ENCODE peak calls at places on chromosomes 4 and X, in six cellular contexts. One of them, this sample, is unnamed.

GRCh38 chr4:968221-968620 is 5.1 kb downstream of the DGKQ start:
- DNase-seq in HCT116: no peak
- DNase-seq in suprapubic skin: no peak
- DNase-seq in K562: no peak
- DNase-seq in right lobe of liver: no peak
- DNase-seq in IMR-90: no peak
- DNase-seq in this sample: no peak

GRCh38 chr4:94484818-94485217 is 33.1 kb downstream of the PDLIM5 start:
- DNase-seq in HCT116: no peak
- DNase-seq in suprapubic skin: no peak
- DNase-seq in K562: peak; percentile 27
- DNase-seq in right lobe of liver: no peak
- DNase-seq in IMR-90: no peak
- DNase-seq in this sample: no peak

GRCh38 chr4:6019316-6020263 is 1.4 kb upstream of the C4orf50 start:
- DNase-seq in HCT116: peak; percentile 36
- DNase-seq in suprapubic skin: no peak
- DNase-seq in K562: peak; percentile 79
- DNase-seq in right lobe of liver: no peak
- DNase-seq in IMR-90: peak; percentile 44
- DNase-seq in this sample: no peak

GRCh38 chr4:139559692-139560091 is 3.7 kb upstream of the SETD7 start:
- DNase-seq in HCT116: no peak
- DNase-seq in suprapubic skin: no peak
- DNase-seq in K562: no peak
- DNase-seq in right lobe of liver: no peak
- DNase-seq in IMR-90: no peak
- DNase-seq in this sample: peak; percentile 25

GRCh38 chrX:102934624-102935023 is 2.4 kb upstream of the RAB40AL start:
- DNase-seq in HCT116: no peak
- DNase-seq in suprapubic skin: no peak
- DNase-seq in K562: peak; percentile 37
- DNase-seq in right lobe of liver: no peak
- DNase-seq in IMR-90: peak; percentile 4
- DNase-seq in this sample: no peak

GRCh38 chr4:187016101-187016500 is 292.4 kb upstream of the FAT1 start:
- DNase-seq in HCT116: no peak
- DNase-seq in suprapubic skin: no peak
- DNase-seq in K562: no peak
- DNase-seq in right lobe of liver: no peak
- DNase-seq in IMR-90: no peak
- DNase-seq in this sample: no peak

GRCh38 chr4:123304151-123305021 is 92.2 kb upstream of the SPRY1 start:
- DNase-seq in HCT116: no peak
- DNase-seq in suprapubic skin: no peak
- DNase-seq in K562: no peak
- DNase-seq in right lobe of liver: no peak
- DNase-seq in IMR-90: no peak
- DNase-seq in this sample: peak; percentile 41

GRCh38 chrX:81890476-81890875 is 688.6 kb downstream of the SH3BGRL start:
- DNase-seq in HCT116: no peak
- DNase-seq in suprapubic skin: no peak
- DNase-seq in K562: no peak
- DNase-seq in right lobe of liver: no peak
- DNase-seq in IMR-90: no peak
- DNase-seq in this sample: no peak

GRCh38 chrX:17707731-17708130 is 29.6 kb upstream of the SCML1 start:
- DNase-seq in HCT116: no peak
- DNase-seq in suprapubic skin: no peak
- DNase-seq in K562: no peak
- DNase-seq in right lobe of liver: no peak
- DNase-seq in IMR-90: no peak
- DNase-seq in this sample: no peak

GRCh38 chr4:128282516-128282915 is 5.1 kb downstream of the PGRMC2 start:
- DNase-seq in HCT116: no peak
- DNase-seq in suprapubic skin: no peak
- DNase-seq in K562: no peak
- DNase-seq in right lobe of liver: peak; percentile 55
- DNase-seq in IMR-90: no peak
- DNase-seq in this sample: no peak

DNA sequence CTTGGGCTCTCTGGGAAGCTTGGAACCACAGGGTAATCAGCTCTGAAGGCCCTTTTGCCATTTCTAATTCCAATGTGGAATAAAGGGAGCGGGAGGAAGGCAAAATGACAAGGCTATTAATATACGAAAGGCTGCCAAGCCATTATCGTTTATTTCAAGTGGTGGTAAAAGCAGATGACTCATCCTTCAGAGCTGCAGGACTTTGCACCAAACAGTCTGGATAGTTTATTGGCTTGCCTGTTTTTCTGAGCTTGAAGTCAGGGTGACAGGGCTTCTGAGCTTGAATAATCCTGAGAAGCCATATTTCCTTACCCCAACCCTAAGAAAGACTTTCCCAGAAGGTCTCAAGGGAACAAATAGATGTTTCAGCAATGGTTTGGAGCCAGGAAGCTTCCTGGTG is 7.7 kb upstream of the GABRE start:
- DNase-seq in HCT116: no peak
- DNase-seq in suprapubic skin: no peak
- DNase-seq in K562: no peak
- DNase-seq in right lobe of liver: no peak
- DNase-seq in IMR-90: peak; percentile 36
- DNase-seq in this sample: no peak
- H3K4me1 ChIP-seq in HCT116: peaks cover 49% of the 10 kb centered on the region
- H3K4me1 ChIP-seq in suprapubic skin: peaks cover 11% of the 10 kb centered on the region
- H3K4me1 ChIP-seq in K562: peaks cover 60% of the 10 kb centered on the region
- H3K4me1 ChIP-seq in right lobe of liver: no peaks in the 10 kb centered on the region
- H3K4me1 ChIP-seq in IMR-90: no peaks in the 10 kb centered on the region
- H3K4me1 ChIP-seq in this sample: no peaks in the 10 kb centered on the region

DNA sequence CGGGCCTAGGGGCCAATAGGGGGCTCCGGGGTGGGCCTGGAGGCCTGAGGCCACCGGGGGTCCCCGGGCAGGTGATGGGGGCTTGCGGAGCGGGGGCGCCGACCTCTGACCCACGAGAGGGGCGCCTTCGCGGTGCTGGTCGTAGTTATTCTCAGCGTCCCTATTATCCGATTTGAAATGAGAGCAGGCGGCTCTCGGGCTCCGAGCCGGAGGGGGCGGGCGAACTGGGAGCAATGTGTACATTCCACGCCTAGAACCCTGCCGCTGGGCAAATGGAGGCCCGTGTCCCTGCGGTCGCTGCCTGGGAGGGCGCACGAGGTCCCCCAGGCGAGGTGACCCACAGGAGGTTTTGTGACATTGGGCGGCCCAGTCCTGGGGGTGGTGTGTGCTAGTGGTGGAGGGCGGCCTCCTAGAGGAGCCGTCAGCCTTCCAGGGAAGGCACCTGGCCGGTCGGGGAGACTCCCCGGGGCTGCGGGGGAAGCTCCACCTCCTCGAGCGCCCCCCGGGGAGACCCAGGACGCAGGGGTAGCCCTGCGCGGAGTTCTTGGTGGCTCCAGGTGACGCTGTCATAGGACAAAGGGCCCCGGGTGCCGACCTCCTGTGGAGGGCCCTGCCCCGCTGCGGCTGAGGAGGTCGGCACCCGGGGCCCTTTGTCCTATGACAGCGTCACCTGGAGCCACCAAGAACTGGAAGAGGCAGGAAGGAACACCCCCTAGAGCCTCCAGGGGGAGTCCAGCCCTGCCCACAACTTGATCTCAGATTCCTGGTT is 102.6 kb upstream of the PRKX start:
- DNase-seq in HCT116: peak; percentile 23
- DNase-seq in suprapubic skin: peak; percentile 76
- DNase-seq in K562: peak; percentile 46
- DNase-seq in right lobe of liver: peak; percentile 77
- DNase-seq in IMR-90: peak; percentile 12
- DNase-seq in this sample: peak; percentile 56
- TF ChIP-seq POLR2A in HCT116: no peak
- TF ChIP-seq POLR2A in suprapubic skin: no peak
- TF ChIP-seq POLR2A in K562: peak; percentile 67
- TF ChIP-seq POLR2A in right lobe of liver: peak; percentile 60
- TF ChIP-seq POLR2A in IMR-90: peak; percentile 10
- TF ChIP-seq POLR2A in this sample: no peak

GRCh38 chr4:110532901-110533589 is 57.1 kb downstream of the ENPEP start:
- DNase-seq in HCT116: no peak
- DNase-seq in suprapubic skin: no peak
- DNase-seq in K562: no peak
- DNase-seq in right lobe of liver: no peak
- DNase-seq in IMR-90: no peak
- DNase-seq in this sample: no peak

GRCh38 chr4:110533940-110534339 is 58.0 kb downstream of the ENPEP start:
- DNase-seq in HCT116: peak; percentile 72
- DNase-seq in suprapubic skin: no peak
- DNase-seq in K562: no peak
- DNase-seq in right lobe of liver: no peak
- DNase-seq in IMR-90: peak; percentile 98
- DNase-seq in this sample: no peak

DNA sequence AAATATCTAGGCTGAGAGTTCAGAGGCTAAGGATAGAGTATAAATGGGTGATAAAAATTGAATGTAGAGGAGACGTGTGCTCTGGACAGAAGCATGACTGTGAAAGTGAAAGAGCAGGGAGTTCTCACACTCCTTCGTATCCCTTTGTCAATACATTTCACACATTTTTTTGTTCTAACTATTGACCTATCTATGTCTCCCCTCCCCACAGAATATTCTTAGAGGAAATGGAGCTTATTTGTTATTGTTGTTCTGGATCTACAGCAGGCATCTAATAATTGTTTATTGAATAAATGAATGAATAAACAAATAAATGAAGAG is 57.6 kb downstream of the ENPEP start:
- DNase-seq in HCT116: no peak
- DNase-seq in suprapubic skin: no peak
- DNase-seq in K562: no peak
- DNase-seq in right lobe of liver: no peak
- DNase-seq in IMR-90: peak; percentile 1
- DNase-seq in this sample: no peak
- H3K4me3 ChIP-seq in HCT116: no peak overlapping the region
- H3K4me3 ChIP-seq in suprapubic skin: no peak overlapping the region
- H3K4me3 ChIP-seq in K562: no peak overlapping the region
- H3K4me3 ChIP-seq in right lobe of liver: no peak overlapping the region
- H3K4me3 ChIP-seq in IMR-90: no peak overlapping the region
- H3K4me3 ChIP-seq in this sample: no peak overlapping the region

DNA sequence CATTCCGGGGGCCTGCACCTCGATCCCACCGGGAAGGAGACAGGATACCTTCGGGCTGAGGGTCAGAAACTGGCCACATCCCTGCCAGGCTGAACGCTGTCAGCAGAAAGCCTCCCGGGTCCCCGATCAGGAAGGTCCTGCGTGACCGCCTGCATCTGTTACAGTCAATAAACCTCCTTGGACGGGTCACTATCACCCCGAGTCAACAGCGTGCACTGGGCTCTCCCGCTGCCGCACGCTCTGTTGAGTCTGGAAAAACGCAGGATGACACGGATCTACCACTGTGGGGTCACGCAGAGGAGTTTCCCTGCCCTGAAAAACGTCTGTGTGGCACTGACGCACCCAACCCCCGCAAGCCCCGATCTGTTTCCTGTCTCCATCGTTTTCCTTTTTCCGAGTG is 12.1 kb downstream of the PPP2R3B start:
- DNase-seq in HCT116: no peak
- DNase-seq in suprapubic skin: no peak
- DNase-seq in K562: no peak
- DNase-seq in right lobe of liver: no peak
- DNase-seq in IMR-90: peak; percentile 19
- DNase-seq in this sample: no peak
- H3K4me1 ChIP-seq in HCT116: no peaks in the 10 kb centered on the region
- H3K4me1 ChIP-seq in suprapubic skin: peaks cover 33% of the 10 kb centered on the region
- H3K4me1 ChIP-seq in K562: peaks cover under 1% of the 10 kb centered on the region
- H3K4me1 ChIP-seq in right lobe of liver: no peaks in the 10 kb centered on the region
- H3K4me1 ChIP-seq in IMR-90: peaks cover 4% of the 10 kb centered on the region
- H3K4me1 ChIP-seq in this sample: peaks cover 37% of the 10 kb centered on the region

GRCh38 chr4:70721747-70722146 is at the start of gene RUFY3:
- DNase-seq in HCT116: no peak
- DNase-seq in suprapubic skin: no peak
- DNase-seq in K562: no peak
- DNase-seq in right lobe of liver: no peak
- DNase-seq in IMR-90: peak; percentile 98
- DNase-seq in this sample: peak; percentile 38
- TF ChIP-seq POLR2A in HCT116: no peak
- TF ChIP-seq POLR2A in suprapubic skin: no peak
- TF ChIP-seq POLR2A in K562: no peak
- TF ChIP-seq POLR2A in right lobe of liver: no peak
- TF ChIP-seq POLR2A in IMR-90: peak; percentile 57
- TF ChIP-seq POLR2A in this sample: no peak

GRCh38 chr4:7719354-7720174 is 220.1 kb downstream of the AFAP1 start:
- DNase-seq in HCT116: no peak
- DNase-seq in suprapubic skin: no peak
- DNase-seq in K562: peak; percentile 76
- DNase-seq in right lobe of liver: peak; percentile 71
- DNase-seq in IMR-90: no peak
- DNase-seq in this sample: peak; percentile 44
- H3K4me3 ChIP-seq in HCT116: no peak overlapping the region
- H3K4me3 ChIP-seq in suprapubic skin: no peak overlapping the region
- H3K4me3 ChIP-seq in K562: no peak overlapping the region
- H3K4me3 ChIP-seq in right lobe of liver: no peak overlapping the region
- H3K4me3 ChIP-seq in IMR-90: no peak overlapping the region
- H3K4me3 ChIP-seq in this sample: no peak overlapping the region

This sample was measured in heart left ventricle.